ENCODE peak calls at places on chromosomes 16 and 17, in seven cellular contexts. W, T, L, F, Q, E and K are unnamed samples.

GRCh38 chr16:10828851-10829331 is 10.3 kb upstream of the TVP23A start:
- DNase-seq in T (no peak), W (no peak), E (peak), Q (no peak), F (no peak), L (no peak), K (peak)

GRCh38 chr17:73387746-73388577 is 76.2 kb upstream of the CDC42EP4 start:
- DNase-seq in W (no peak), Q (no peak), F (no peak), E (no peak), T (no peak), L (no peak), K (no peak)

GRCh38 chr17:40536731-40537171 is 28.5 kb downstream of the CCR7 start:
- DNase-seq in L (no peak), E (no peak), F (peak), W (no peak), Q (no peak), T (no peak), K (no peak)

GRCh38 chr16:13935408-13935807 is 15.5 kb downstream of the ERCC4 start:
- DNase-seq in E (no peak), F (peak), L (no peak), T (no peak), W (no peak), Q (no peak), K (no peak)

GRCh38 chr17:46056800-46057304 is 57.8 kb downstream of the STH start:
- DNase-seq in F (no peak), W (no peak), Q (no peak), L (no peak), E (no peak), T (no peak), K (no peak)

GRCh38 chr16:1288813-1289479 is 20.5 kb upstream of the UBE2I start:
- DNase-seq in F (no peak), W (no peak), E (no peak), L (no peak), Q (no peak), T (no peak), K (no peak)

GRCh38 chr16:81175325-81175891 is 63.1 kb upstream of the BCO1 start:
- DNase-seq in T (no peak), E (no peak), Q (no peak), F (no peak), L (no peak), W (no peak), K (no peak)

GRCh38 chr16:84045001-84045817 is 2.6 kb upstream of the SLC38A8 start:
- DNase-seq in T (no peak), W (no peak), Q (no peak), L (no peak), E (peak), F (no peak), K (no peak)

GRCh38 chr16:47523342-47524006 is 62.3 kb downstream of the PHKB start:
- DNase-seq in F (no peak), T (no peak), Q (no peak), E (no peak), L (no peak), W (no peak), K (peak)

GRCh38 chr16:85751665-85752501 is 987 bp upstream of the C16orf74 start:
- DNase-seq in T (no peak), E (no peak), L (no peak), F (no peak), W (no peak), Q (no peak), K (no peak)

GRCh38 chr16:66262253-66263167 is 104.0 kb upstream of the CDH5 start:
- DNase-seq in W (peak), L (no peak), T (no peak), F (no peak), E (no peak), Q (no peak), K (no peak)

GRCh38 chr16:72256398-72257048 is 84.6 kb upstream of the PMFBP1 start:
- DNase-seq in W (no peak), Q (no peak), F (no peak), E (no peak), T (no peak), L (no peak), K (no peak)

GRCh38 chr17:8953152-8953885 is 12.2 kb downstream of the PIK3R5 start:
- DNase-seq in E (no peak), W (no peak), T (no peak), L (no peak), F (no peak), Q (no peak), K (no peak)

GRCh38 chr17:47989700-47990099 is 18.8 kb downstream of the CDK5RAP3 start:
- DNase-seq in W (no peak), Q (no peak), F (no peak), L (no peak), T (no peak), E (no peak), K (no peak)

GRCh38 chr16:54062361-54063346 is 223.9 kb downstream of the IRX3 start:
- DNase-seq in Q (no peak), T (no peak), E (no peak), L (no peak), W (peak), F (no peak), K (peak)

GRCh38 chr16:87704754-87705353 is 60.9 kb downstream of the KLHDC4 start:
- DNase-seq in E (no peak), T (no peak), F (no peak), Q (no peak), L (no peak), W (no peak), K (peak)

GRCh38 chr16:14307059-14307531 is 236.0 kb downstream of the MRTFB start:
- DNase-seq in L (no peak), W (no peak), E (peak), Q (no peak), F (no peak), T (no peak), K (no peak)

GRCh38 chr17:75549246-75550138 is 24.0 kb downstream of the LLGL2 start:
- DNase-seq in Q (no peak), W (no peak), T (no peak), E (no peak), F (no peak), L (no peak), K (no peak)

GRCh38 chr17:75927286-75927922 is 13.4 kb downstream of the FBF1 start:
- DNase-seq in Q (no peak), E (no peak), T (no peak), L (no peak), F (peak), W (no peak), K (no peak)

GRCh38 chr16:57997528-57998265 is 2.8 kb downstream of the ZNF319 start:
- DNase-seq in Q (no peak), L (no peak), F (no peak), W (no peak), T (no peak), E (peak), K (no peak)

GRCh38 chr17:82237746-82238561 is 9.1 kb downstream of the SLC16A3 start:
- DNase-seq in E (peak), L (no peak), Q (no peak), T (no peak), W (no peak), F (peak), K (peak)

GRCh38 chr17:68198931-68199836 is 48.7 kb upstream of the AMZ2 start:
- DNase-seq in Q (peak), E (no peak), W (no peak), F (peak), L (no peak), T (peak), K (no peak)

GRCh38 chr16:23785842-23786241 is 31.0 kb downstream of the CHP2 start:
- DNase-seq in W (no peak), T (no peak), L (no peak), F (no peak), E (no peak), Q (no peak), K (no peak)

GRCh38 chr17:70622382-70623260 is 453.3 kb downstream of the KCNJ2 start:
- DNase-seq in F (peak), T (no peak), W (peak), E (no peak), L (no peak), Q (no peak), K (peak)

GRCh38 chr17:67377727-67378443 is 804 bp downstream of the PITPNC1 start:
- DNase-seq in W (peak), L (no peak), E (peak), T (peak), Q (peak), F (peak), K (no peak)

GRCh38 chr17:35167666-35168065 is 20.0 kb downstream of the UNC45B start:
- DNase-seq in Q (no peak), W (no peak), L (no peak), T (no peak), E (no peak), F (no peak), K (no peak)

GRCh38 chr17:27951872-27952271 is 58.7 kb upstream of the LYRM9 start:
- DNase-seq in F (no peak), L (no peak), E (no peak), T (no peak), Q (no peak), W (no peak), K (no peak)

GRCh38 chr16:79439866-79440265 is 160.7 kb downstream of the MAF start:
- DNase-seq in T (no peak), W (no peak), Q (no peak), F (no peak), E (no peak), L (no peak), K (peak)

GRCh38 chr17:8632087-8632486 is 1.6 kb upstream of the MYH10 start:
- DNase-seq in L (no peak), W (no peak), T (no peak), F (peak), Q (no peak), E (no peak), K (no peak)